ENCODE peak calls at places on chromosomes 3 and 15, in four cellular contexts. Z is amniotic epithelial cell, D is myocyte, R is IMR-90. N is an unnamed sample.

GRCh38 chr3:131454501-131454900 is 48.3 kb downstream of the MRPL3 start:
- DNase-seq in D (no peak), Z (peak), R (peak), N (no peak)

GRCh38 chr3:196563721-196564225 is 4.6 kb downstream of the WDR53 start:
- DNase-seq in R (peak), D (no peak), Z (peak), N (no peak)

GRCh38 chr3:37071921-37072320 is 78.6 kb downstream of the MLH1 start:
- DNase-seq in D (no peak), R (no peak), Z (peak), N (no peak)

GRCh38 chr3:120741837-120742197 is 499 bp downstream of the RABL3 start:
- DNase-seq in Z (peak), R (peak), D (no peak), N (no peak)

GRCh38 chr3:170816341-170816740 is 53.7 kb downstream of the RPL22L1 start:
- DNase-seq in D (no peak), R (no peak), Z (no peak), N (no peak)

GRCh38 chr3:178384302-178384939 is 151.8 kb upstream of the KCNMB2 start:
- DNase-seq in Z (peak), D (peak), R (no peak), N (no peak)

GRCh38 chr15:81091889-81092558 is 42.0 kb upstream of the CFAP161 start:
- DNase-seq in D (peak), R (peak), Z (peak), N (no peak)

GRCh38 chr3:181133832-181134231 is 144.3 kb upstream of the DNAJC19 start:
- DNase-seq in D (no peak), Z (no peak), R (no peak), N (no peak)

GRCh38 chr3:68059628-68060027 is 405.2 kb upstream of the SUCLG2 start:
- DNase-seq in Z (no peak), D (no peak), R (no peak), N (no peak)

GRCh38 chr15:36481156-36481555 is 98.3 kb upstream of the CDIN1 start:
- DNase-seq in Z (no peak), D (peak), R (no peak), N (no peak)

GRCh38 chr15:75468908-75469307 is 17.4 kb upstream of the SIN3A start:
- DNase-seq in R (no peak), Z (no peak), D (no peak), N (no peak)

GRCh38 chr3:141367038-141367730 is 1.1 kb upstream of the ZBTB38 start:
- DNase-seq in Z (peak), R (peak), D (peak), N (no peak)

GRCh38 chr15:50794102-50794501 is 28.6 kb upstream of the SPPL2A start:
- DNase-seq in Z (peak), D (no peak), R (no peak), N (no peak)

GRCh38 chr15:68552344-68552743 is 26.4 kb upstream of the CORO2B start:
- DNase-seq in Z (no peak), D (no peak), R (no peak), N (no peak)

N was measured in progenitor cell of endocrine pancreas.